ENCODE peak calls at places on chromosomes 7 and 10, in five cellular contexts. C, G, J, H and I are unnamed samples.
A peak's percentile ranks its signal among the peaks of the same experiment; 100 is the strongest.

GRCh38 chr10:110407301-110408170 is 90.2 kb upstream of the DUSP5 start:
- DNase-seq in C (no peak), G (no peak), J (no peak), H (no peak), I (no peak)

GRCh38 chr7:131404226-131404911 is 76.7 kb downstream of the MKLN1 start:
- DNase-seq in C (no peak), G (no peak), J (no peak), H (no peak), I (no peak)

GRCh38 chr10:120221873-120222485 is 235.0 kb upstream of the PLPP4 start:
- DNase-seq in C (peak; percentile 58), G (no peak), J (no peak), H (peak; percentile 65), I (peak; percentile 35)

GRCh38 chr10:96292971-96293909 is 11.0 kb upstream of the DNTT start:
- DNase-seq in C (no peak), G (peak; percentile 35), J (no peak), H (peak; percentile 35), I (no peak)

GRCh38 chr7:27162548-27162848 is 2.8 kb downstream of the HOXA9 start:
- DNase-seq in C (no peak), G (no peak), J (no peak), H (no peak), I (no peak)

GRCh38 chr7:35761882-35762720 is 38.8 kb upstream of the SEPTIN7 start:
- DNase-seq in C (no peak), G (no peak), J (no peak), H (no peak), I (no peak)

GRCh38 chr7:127718325-127718724 is 66.3 kb downstream of the SND1 start:
- DNase-seq in C (no peak), G (peak; percentile 19), J (no peak), H (no peak), I (no peak)

GRCh38 chr7:30285531-30286284 is 1.3 kb downstream of the ZNRF2 start:
- DNase-seq in C (peak; percentile 71), G (peak; percentile 52), J (no peak), H (no peak), I (peak; percentile 46)

GRCh38 chr10:100683004-100683403 is 62.4 kb upstream of the PAX2 start:
- DNase-seq in C (no peak), G (no peak), J (no peak), H (no peak), I (no peak)

GRCh38 chr10:70887804-70888800 is at the start of gene PCBD1:
- DNase-seq in C (peak; percentile 81), G (peak; percentile 86), J (peak; percentile 91), H (peak; percentile 77), I (peak; percentile 86)

GRCh38 chr10:70886921-70887665 is 1.3 kb downstream of the PCBD1 start:
- DNase-seq in C (no peak), G (no peak), J (no peak), H (no peak), I (no peak)

GRCh38 chr10:70889291-70889690 is 926 bp upstream of the PCBD1 start:
- DNase-seq in C (no peak), G (no peak), J (no peak), H (no peak), I (no peak)

GRCh38 chr10:70885485-70885884 is 2.9 kb downstream of the PCBD1 start:
- DNase-seq in C (no peak), G (no peak), J (no peak), H (no peak), I (no peak)

GRCh38 chr10:70885931-70886903 is 2.1 kb downstream of the PCBD1 start:
- DNase-seq in C (no peak), G (no peak), J (no peak), H (no peak), I (no peak)
- TF ChIP-seq POLR2A in C (no peak), G (no peak), J (no peak), H (no peak), I (no peak)

DNA sequence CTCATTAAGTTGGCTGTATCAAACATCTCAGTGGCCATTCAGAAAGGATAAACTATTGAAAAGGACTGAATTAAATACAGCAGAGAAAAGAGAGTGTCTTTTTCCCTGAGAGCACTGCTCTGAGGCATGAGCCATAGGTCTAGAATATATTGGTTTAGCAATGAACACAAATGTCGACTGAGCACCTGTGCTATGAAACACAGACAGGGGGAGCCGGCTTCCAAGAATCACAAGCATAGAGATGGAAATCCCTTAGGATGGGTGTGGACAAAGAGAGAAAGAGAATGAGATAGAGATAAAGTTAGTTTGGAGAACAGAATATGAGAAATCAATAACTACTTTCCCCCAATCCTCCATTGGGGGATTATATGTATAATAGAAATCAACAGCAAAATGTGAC is 54.8 kb downstream of the DGKI start:
- DNase-seq in C (no peak), G (no peak), J (no peak), H (no peak), I (no peak)
- TF ChIP-seq EP300 in C (no peak), G (no peak), J (no peak), H (no peak), I (no peak)

GRCh38 chr10:10359263-10359662 is 658.4 kb upstream of the CELF2 start:
- DNase-seq in C (no peak), G (no peak), J (no peak), H (no peak), I (no peak)

GRCh38 chr10:10362780-10363179 is 654.9 kb upstream of the CELF2 start:
- DNase-seq in C (no peak), G (no peak), J (no peak), H (no peak), I (no peak)

GRCh38 chr10:10364916-10365315 is 652.8 kb upstream of the CELF2 start:
- DNase-seq in C (no peak), G (no peak), J (no peak), H (no peak), I (no peak)

GRCh38 chr10:10363217-10363616 is 654.5 kb upstream of the CELF2 start:
- DNase-seq in C (no peak), G (no peak), J (no peak), H (no peak), I (no peak)

GRCh38 chr10:10361486-10361885 is 656.2 kb upstream of the CELF2 start:
- DNase-seq in C (no peak), G (no peak), J (no peak), H (no peak), I (no peak)
- H3K27ac ChIP-seq in C (peak overlapping the region; percentile 49), G (no peak overlapping the region), J (no peak overlapping the region), H (no peak overlapping the region), I (no peak overlapping the region)

GRCh38 chr7:25952277-25953057 is 199.5 kb upstream of the NFE2L3 start:
- DNase-seq in C (no peak), G (no peak), J (no peak), H (no peak), I (no peak)

GRCh38 chr7:25949672-25950487 is 202.1 kb upstream of the NFE2L3 start:
- DNase-seq in C (peak; percentile 63), G (peak; percentile 65), J (no peak), H (no peak), I (peak; percentile 54)

GRCh38 chr7:25950488-25951413 is 201.2 kb upstream of the NFE2L3 start:
- DNase-seq in C (peak; percentile 94), G (peak; percentile 96), J (peak; percentile 95), H (peak; percentile 28), I (peak; percentile 97)

GRCh38 chr7:25953859-25954258 is 198.1 kb upstream of the NFE2L3 start:
- DNase-seq in C (no peak), G (no peak), J (no peak), H (no peak), I (no peak)

DNA sequence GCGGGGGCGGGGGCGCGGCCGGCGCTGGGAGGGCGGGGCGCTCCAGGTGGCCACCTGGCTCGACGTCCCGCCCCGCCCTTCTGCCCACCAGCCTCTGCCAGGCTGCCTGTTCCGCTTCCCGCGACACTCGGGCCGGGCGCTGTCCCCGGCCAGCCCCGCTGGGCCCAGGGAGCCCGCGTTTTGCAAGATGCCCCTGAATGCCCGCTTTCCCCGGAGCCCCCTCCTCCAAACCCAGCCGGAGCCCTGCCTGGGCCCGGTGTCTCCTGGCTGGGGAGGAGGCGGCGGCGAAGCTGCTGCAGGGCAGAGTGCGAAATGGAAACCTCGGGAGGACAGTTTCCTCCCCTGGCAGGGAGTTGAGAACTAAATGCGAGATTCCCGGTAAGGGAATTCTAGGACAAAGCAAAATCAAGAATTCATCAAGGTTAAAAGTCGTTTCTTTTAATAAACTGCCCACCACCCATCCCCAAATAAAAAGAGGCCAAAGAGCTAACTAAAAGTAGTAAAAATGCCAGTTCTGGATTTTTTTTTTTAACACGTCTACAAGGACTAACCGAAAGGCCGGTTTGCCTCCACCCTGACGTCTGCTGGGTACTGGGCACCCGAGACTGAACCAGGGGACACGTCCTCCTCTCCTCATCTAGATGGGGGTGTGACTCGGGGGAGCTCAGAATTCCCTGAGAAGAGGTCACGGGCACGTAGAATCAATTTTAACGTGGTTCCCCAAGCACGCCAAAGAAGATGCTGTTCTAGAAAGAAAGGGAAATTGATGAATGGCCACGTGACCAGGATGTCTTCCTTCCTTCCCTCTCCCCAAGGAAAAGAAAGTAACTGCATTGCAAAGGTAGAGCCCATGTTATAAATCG is 200.4 kb upstream of the NFE2L3 start:
- DNase-seq in C (no peak), G (no peak), J (peak; percentile 66), H (peak; percentile 26), I (no peak)
- TF ChIP-seq POLR2A in C (peak; percentile 84), G (peak; percentile 97), J (no peak), H (no peak), I (peak; percentile 77)

DNA sequence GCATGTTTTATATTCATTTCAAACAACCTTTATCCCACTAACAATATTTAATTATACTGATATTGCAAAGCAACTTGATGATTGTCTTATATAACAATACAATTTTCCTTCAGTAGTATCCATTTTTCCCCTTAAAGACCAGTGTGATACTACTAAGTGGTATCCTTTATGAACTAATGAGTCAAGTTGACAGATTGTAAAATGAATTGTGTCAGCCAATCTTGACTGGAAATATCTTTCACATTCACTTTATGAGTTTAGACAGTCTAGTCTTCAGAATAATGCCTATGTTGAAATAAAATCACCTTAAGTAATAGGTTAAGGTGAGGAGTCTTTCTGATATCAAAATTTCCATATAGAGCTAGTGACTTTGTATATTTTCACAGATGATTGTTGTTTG is 950.0 kb upstream of the CELF2 start:
- DNase-seq in C (no peak), G (no peak), J (no peak), H (no peak), I (no peak)
- TF ChIP-seq EP300 in C (no peak), G (no peak), J (no peak), H (no peak), I (no peak)

GRCh38 chr10:43817368-43817767 is 168.7 kb upstream of the ZNF32 start:
- DNase-seq in C (no peak), G (no peak), J (no peak), H (no peak), I (no peak)

GRCh38 chr10:43818687-43819086 is 170.0 kb upstream of the ZNF32 start:
- DNase-seq in C (no peak), G (no peak), J (no peak), H (no peak), I (no peak)

GRCh38 chr10:43814611-43815010 is 165.9 kb upstream of the ZNF32 start:
- DNase-seq in C (no peak), G (no peak), J (no peak), H (no peak), I (no peak)

GRCh38 chr10:43815486-43815885 is 166.8 kb upstream of the ZNF32 start:
- DNase-seq in C (no peak), G (no peak), J (no peak), H (no peak), I (no peak)

GRCh38 chr10:43816351-43817321 is 168.0 kb upstream of the ZNF32 start:
- DNase-seq in C (no peak), G (peak; percentile 61), J (peak; percentile 76), H (no peak), I (peak; percentile 47)
- H3K27ac ChIP-seq in C (no peak overlapping the region), G (peak overlapping the region; percentile 50), J (peak overlapping the region; percentile 71), H (no peak overlapping the region), I (peak overlapping the region; percentile 28)